ENCODE peak calls at places on chromosomes 3 and 15, in seven cellular contexts. J is NCI-H226; C is G401; H is memory B cell; N is effector memory CD4-positive, alpha-beta T cell; Z is RPMI7951; X is GM03348. B is an unnamed sample.

GRCh38 chr3:129121792-129122696 is at the start of gene RAB43:
- DNase-seq in J (peak; percentile 73), C (peak; percentile 88), H (peak; percentile 78), N (peak; percentile 80), Z (peak; percentile 78), X (peak; percentile 97), B (peak; percentile 93)

GRCh38 chr3:43025423-43025822 is 46.3 kb downstream of the GASK1A start:
- DNase-seq in J (no peak), C (no peak), H (no peak), N (no peak), Z (no peak), X (no peak), B (no peak)

GRCh38 chr3:101544181-101544850 is 17.4 kb upstream of the TRMT10C start:
- DNase-seq in J (no peak), C (no peak), H (no peak), N (no peak), Z (no peak), X (no peak), B (no peak)

GRCh38 chr3:25831578-25831977 is 41.7 kb downstream of the OXSM start:
- DNase-seq in J (peak; percentile 23), C (peak; percentile 16), H (no peak), N (no peak), Z (peak; percentile 20), X (peak; percentile 13), B (no peak)

GRCh38 chr3:150956376-150956775 is 16.2 kb downstream of the CLRN1 start:
- DNase-seq in J (peak; percentile 78), C (no peak), H (no peak), N (no peak), Z (peak; percentile 14), X (peak; percentile 29), B (no peak)

GRCh38 chr15:95169701-95170459 is 938.5 kb downstream of the MCTP2 start:
- DNase-seq in J (no peak), C (no peak), H (no peak), N (no peak), Z (peak; percentile 65), X (peak; percentile 50), B (no peak)

GRCh38 chr3:29514912-29515311 is 234.0 kb downstream of the RBMS3 start:
- DNase-seq in J (no peak), C (no peak), H (no peak), N (no peak), Z (no peak), X (no peak), B (no peak)

GRCh38 chr3:152626226-152626625 is 208.7 kb upstream of the P2RY1 start:
- DNase-seq in J (no peak), C (no peak), H (no peak), N (no peak), Z (no peak), X (no peak), B (no peak)

GRCh38 chr3:17059966-17060560 is 175.3 kb downstream of the PLCL2 start:
- DNase-seq in J (no peak), C (peak; percentile 81), H (no peak), N (no peak), Z (no peak), X (no peak), B (no peak)

GRCh38 chr15:56243117-56243773 is 434 bp downstream of the RFX7 start:
- DNase-seq in J (peak; percentile 36), C (peak; percentile 69), H (no peak), N (peak; percentile 17), Z (peak; percentile 46), X (peak; percentile 54), B (peak; percentile 58)

GRCh38 chr15:70271422-70272088 is 173.8 kb upstream of the TLE3 start:
- DNase-seq in J (peak; percentile 91), C (peak; percentile 10), H (no peak), N (no peak), Z (peak; percentile 96), X (peak; percentile 94), B (no peak)

GRCh38 chr3:141950572-141951493 is 74.4 kb downstream of the ATP1B3 start:
- DNase-seq in J (no peak), C (no peak), H (no peak), N (no peak), Z (no peak), X (no peak), B (no peak)

GRCh38 chr3:56125358-56126005 is 342.8 kb downstream of the ERC2 start:
- DNase-seq in J (peak; percentile 29), C (no peak), H (no peak), N (no peak), Z (peak; percentile 99), X (peak; percentile 57), B (no peak)

GRCh38 chr3:110773413-110773954 is 298.1 kb upstream of the NECTIN3 start:
- DNase-seq in J (no peak), C (no peak), H (no peak), N (no peak), Z (peak; percentile 81), X (no peak), B (no peak)

GRCh38 chr3:155244206-155244605 is 49.3 kb downstream of the STRIT1 start:
- DNase-seq in J (no peak), C (no peak), H (no peak), N (no peak), Z (peak; percentile 36), X (no peak), B (no peak)

GRCh38 chr15:89496155-89497098 is at the start of gene RHCG:
- DNase-seq in J (no peak), C (peak; percentile 18), H (no peak), N (no peak), Z (peak; percentile 31), X (no peak), B (peak; percentile 37)

GRCh38 chr3:2714856-2715255 is 395.3 kb downstream of the IL5RA start:
- DNase-seq in J (no peak), C (no peak), H (no peak), N (no peak), Z (no peak), X (no peak), B (no peak)

GRCh38 chr3:32481791-32482631 is 20.6 kb downstream of the CMTM6 start:
- DNase-seq in J (no peak), C (no peak), H (no peak), N (no peak), Z (no peak), X (no peak), B (no peak)

GRCh38 chr15:29449136-29449535 is 179.5 kb upstream of the NSMCE3 start:
- DNase-seq in J (peak; percentile 8), C (no peak), H (no peak), N (no peak), Z (no peak), X (no peak), B (no peak)

GRCh38 chr3:21901504-21901903 is 150.5 kb upstream of the ZNF385D start:
- DNase-seq in J (no peak), C (no peak), H (no peak), N (no peak), Z (no peak), X (no peak), B (no peak)

GRCh38 chr15:64501396-64501716 is 41.0 kb downstream of the ZNF609 start:
- DNase-seq in J (no peak), C (peak; percentile 59), H (no peak), N (no peak), Z (no peak), X (no peak), B (no peak)

GRCh38 chr3:31356941-31357340 is 175.8 kb upstream of the STT3B start:
- DNase-seq in J (peak; percentile 28), C (no peak), H (no peak), N (no peak), Z (peak; percentile 58), X (no peak), B (no peak)

GRCh38 chr15:65323071-65323511 is 18.6 kb downstream of the RNU5B-1 start:
- DNase-seq in J (no peak), C (peak; percentile 93), H (no peak), N (no peak), Z (peak; percentile 82), X (no peak), B (no peak)

GRCh38 chr15:66298803-66299251 is 5.5 kb downstream of the DIS3L start:
- DNase-seq in J (no peak), C (peak; percentile 29), H (no peak), N (no peak), Z (no peak), X (no peak), B (no peak)

GRCh38 chr3:171824824-171825221 is 14.5 kb upstream of the PLD1 start:
- DNase-seq in J (peak; percentile 33), C (no peak), H (no peak), N (no peak), Z (peak; percentile 77), X (no peak), B (no peak)

GRCh38 chr15:25742421-25743159 is 120.5 kb downstream of the ATP10A start:
- DNase-seq in J (no peak), C (no peak), H (no peak), N (no peak), Z (no peak), X (no peak), B (no peak)

GRCh38 chr3:42780892-42781700 is 8.0 kb upstream of the CCDC13 start:
- DNase-seq in J (no peak), C (peak; percentile 82), H (peak; percentile 69), N (no peak), Z (peak; percentile 71), X (peak; percentile 75), B (peak; percentile 63)

GRCh38 chr3:109050591-109051167 is 67.3 kb downstream of the MORC1 start:
- DNase-seq in J (no peak), C (no peak), H (peak; percentile 2), N (no peak), Z (peak; percentile 15), X (peak; percentile 22), B (peak; percentile 35)

GRCh38 chr3:44232407-44232806 is 9.3 kb upstream of the TOPAZ1 start:
- DNase-seq in J (no peak), C (no peak), H (no peak), N (no peak), Z (no peak), X (no peak), B (peak; percentile 36)

GRCh38 chr3:14253022-14253761 is 74.6 kb downstream of the LSM3 start:
- DNase-seq in J (peak; percentile 82), C (no peak), H (no peak), N (no peak), Z (peak; percentile 65), X (peak; percentile 76), B (no peak)

GRCh38 chr3:8767667-8768363 is 1.6 kb downstream of the OXTR start:
- DNase-seq in J (no peak), C (peak; percentile 13), H (no peak), N (no peak), Z (no peak), X (peak; percentile 37), B (peak; percentile 37)

GRCh38 chr3:149174901-149175300 is 45.5 kb downstream of the HPS3 start:
- DNase-seq in J (no peak), C (no peak), H (no peak), N (no peak), Z (peak; percentile 53), X (no peak), B (peak; percentile 41)

GRCh38 chr3:195117978-195118581 is 152.9 kb downstream of the XXYLT1 start:
- DNase-seq in J (peak; percentile 53), C (no peak), H (no peak), N (no peak), Z (peak; percentile 52), X (no peak), B (no peak)

GRCh38 chr3:10192953-10193691 is 28.4 kb downstream of the IRAK2 start:
- DNase-seq in J (peak; percentile 83), C (peak; percentile 39), H (peak; percentile 69), N (peak; percentile 35), Z (peak; percentile 97), X (peak; percentile 84), B (peak; percentile 70)

GRCh38 chr15:33149919-33150318 is 44.6 kb downstream of the FMN1 start:
- DNase-seq in J (peak; percentile 15), C (no peak), H (no peak), N (no peak), Z (peak; percentile 77), X (no peak), B (no peak)

B was measured in activated CD8-positive, alpha-beta T cell treated with anti-CD3 and anti-CD28 coated beads, Interleukin-2, amount 10 ng/mL, durations not matched to agents 7 days and 5 days.